ENCODE peak calls at places on chromosomes 16 and 17, in six cellular contexts. I is esophagus squamous epithelium, V is left ventricle myocardium inferior, T is progenitor cell of endocrine pancreas, O is PC-9, R is heart right ventricle. F is an unnamed sample.

GRCh38 chr17:8954339-8954738 is 11.2 kb downstream of the PIK3R5 start:
- DNase-seq in I (peak; percentile 39), V (peak; percentile 64), T (no peak), O (no peak), R (peak; percentile 56), F (no peak)

GRCh38 chr17:68674271-68674925 is 73.2 kb upstream of the FAM20A start:
- DNase-seq in I (no peak), V (no peak), T (no peak), O (no peak), R (no peak), F (no peak)

GRCh38 chr16:56450275-56450889 is 750 bp downstream of the NUDT21 start:
- DNase-seq in I (no peak), V (no peak), T (no peak), O (no peak), R (no peak), F (no peak)

GRCh38 chr16:35533683-35534082 is 2074.3 kb downstream of the TP53TG3F start:
- DNase-seq in I (no peak), V (no peak), T (no peak), O (no peak), R (no peak), F (no peak)

GRCh38 chr17:3036800-3037199 is 26.6 kb downstream of the OR1D5 start:
- DNase-seq in I (no peak), V (no peak), T (no peak), O (no peak), R (no peak), F (no peak)

GRCh38 chr16:80689487-80689886 is 114.9 kb downstream of the CDYL2 start:
- DNase-seq in I (no peak), V (no peak), T (no peak), O (no peak), R (no peak), F (no peak)

GRCh38 chr16:84175351-84176081 is 11.3 kb downstream of the TAF1C start:
- DNase-seq in I (no peak), V (no peak), T (peak; percentile 47), O (peak; percentile 57), R (no peak), F (no peak)

GRCh38 chr17:48215583-48216139 is 108.1 kb downstream of the SNX11 start:
- DNase-seq in I (no peak), V (no peak), T (no peak), O (peak; percentile 52), R (no peak), F (no peak)

GRCh38 chr17:7862692-7863437 is 5.1 kb downstream of the CYB5D1 start:
- DNase-seq in I (no peak), V (peak; percentile 20), T (no peak), O (no peak), R (no peak), F (no peak)

GRCh38 chr16:66273644-66274334 is 92.7 kb upstream of the CDH5 start:
- DNase-seq in I (no peak), V (no peak), T (no peak), O (no peak), R (no peak), F (no peak)

GRCh38 chr17:17575360-17576251 is 15.9 kb downstream of the PEMT start:
- DNase-seq in I (no peak), V (no peak), T (no peak), O (peak; percentile 57), R (no peak), F (no peak)

GRCh38 chr16:86221085-86221484 is 289.2 kb upstream of the FOXF1 start:
- DNase-seq in I (no peak), V (no peak), T (no peak), O (no peak), R (no peak), F (no peak)

GRCh38 chr16:19136549-19137196 is 22.9 kb downstream of the ITPRIPL2 start:
- DNase-seq in I (no peak), V (no peak), T (no peak), O (peak; percentile 56), R (no peak), F (no peak)

GRCh38 chr17:17767497-17768286 is 69.1 kb downstream of the SREBF1 start:
- DNase-seq in I (no peak), V (no peak), T (no peak), O (no peak), R (no peak), F (no peak)

GRCh38 chr16:1823821-1824220 is 2.8 kb downstream of the HAGH start:
- DNase-seq in I (no peak), V (peak; percentile 41), T (no peak), O (no peak), R (no peak), F (peak; percentile 19)

DNA sequence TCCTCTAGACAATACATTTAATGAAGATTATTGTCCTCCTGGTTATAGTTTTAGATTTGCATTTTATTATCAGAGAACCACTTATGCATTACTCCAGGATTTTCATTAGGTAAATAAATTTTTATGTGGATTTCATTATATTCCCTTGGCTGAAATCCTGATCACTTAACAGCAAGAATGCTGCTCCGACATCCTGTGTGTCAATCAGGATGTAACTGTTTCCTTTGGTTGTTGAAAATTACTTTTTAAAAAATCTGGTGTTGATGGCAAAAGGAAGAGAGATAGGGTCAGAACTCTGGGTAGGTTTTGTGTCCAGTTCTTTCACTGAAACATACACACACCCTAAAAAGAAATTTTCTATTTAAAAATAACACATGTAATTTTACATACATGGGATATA is 30.9 kb downstream of the ZNF423 start:
- DNase-seq in I (no peak), V (no peak), T (no peak), O (no peak), R (no peak), F (no peak)
- TF ChIP-seq CTCF in I (no peak), V (no peak), T (no peak), O (no peak), R (no peak), F (no peak)

DNA sequence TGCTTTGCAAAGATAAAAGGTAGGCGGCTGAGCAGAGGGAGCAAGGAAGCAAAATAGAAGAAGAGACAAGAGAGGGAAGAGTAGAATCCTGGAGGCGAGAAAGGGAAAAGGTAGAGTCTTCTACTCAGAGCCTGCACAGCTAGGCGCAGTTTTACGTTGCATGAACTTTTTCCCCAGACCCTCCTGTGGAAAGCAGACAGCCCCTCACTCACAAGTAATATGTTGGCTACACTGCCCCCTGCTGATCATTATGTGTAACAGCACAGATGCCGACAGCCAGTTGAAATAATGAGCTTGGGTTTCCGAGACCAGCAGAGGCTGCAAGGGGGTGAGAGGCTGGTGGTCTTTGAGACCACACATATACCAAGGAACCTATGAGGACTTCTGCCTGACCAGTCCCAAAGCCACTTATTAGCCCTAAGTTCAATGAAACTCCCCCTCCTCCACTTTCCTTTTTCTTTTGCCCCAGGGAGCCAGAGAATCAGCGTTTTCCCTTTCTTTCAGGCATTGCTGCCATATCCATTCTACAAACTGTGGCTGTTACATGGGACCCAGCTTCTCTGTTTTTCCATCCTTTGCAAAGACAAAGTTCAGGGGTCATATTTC is 22.5 kb upstream of the CMTR2 start:
- DNase-seq in I (no peak), V (no peak), T (peak; percentile 30), O (no peak), R (no peak), F (no peak)
- TF ChIP-seq CTCF in I (peak; percentile 59), V (peak; percentile 75), T (peak; percentile 84), O (peak; percentile 82), R (peak; percentile 74), F (peak; percentile 85)

GRCh38 chr17:42832213-42832933 is 824 bp upstream of the PSME3 start:
- DNase-seq in I (no peak), V (no peak), T (no peak), O (no peak), R (no peak), F (no peak)

GRCh38 chr17:42830971-42831370 is 2.2 kb upstream of the PSME3 start:
- DNase-seq in I (no peak), V (no peak), T (no peak), O (no peak), R (no peak), F (no peak)

GRCh38 chr17:42833771-42834422 is 700 bp downstream of the PSME3 start:
- DNase-seq in I (no peak), V (no peak), T (no peak), O (no peak), R (no peak), F (no peak)

GRCh38 chr17:42835732-42836131 is 2.5 kb downstream of the PSME3 start:
- DNase-seq in I (no peak), V (no peak), T (no peak), O (no peak), R (no peak), F (no peak)

DNA sequence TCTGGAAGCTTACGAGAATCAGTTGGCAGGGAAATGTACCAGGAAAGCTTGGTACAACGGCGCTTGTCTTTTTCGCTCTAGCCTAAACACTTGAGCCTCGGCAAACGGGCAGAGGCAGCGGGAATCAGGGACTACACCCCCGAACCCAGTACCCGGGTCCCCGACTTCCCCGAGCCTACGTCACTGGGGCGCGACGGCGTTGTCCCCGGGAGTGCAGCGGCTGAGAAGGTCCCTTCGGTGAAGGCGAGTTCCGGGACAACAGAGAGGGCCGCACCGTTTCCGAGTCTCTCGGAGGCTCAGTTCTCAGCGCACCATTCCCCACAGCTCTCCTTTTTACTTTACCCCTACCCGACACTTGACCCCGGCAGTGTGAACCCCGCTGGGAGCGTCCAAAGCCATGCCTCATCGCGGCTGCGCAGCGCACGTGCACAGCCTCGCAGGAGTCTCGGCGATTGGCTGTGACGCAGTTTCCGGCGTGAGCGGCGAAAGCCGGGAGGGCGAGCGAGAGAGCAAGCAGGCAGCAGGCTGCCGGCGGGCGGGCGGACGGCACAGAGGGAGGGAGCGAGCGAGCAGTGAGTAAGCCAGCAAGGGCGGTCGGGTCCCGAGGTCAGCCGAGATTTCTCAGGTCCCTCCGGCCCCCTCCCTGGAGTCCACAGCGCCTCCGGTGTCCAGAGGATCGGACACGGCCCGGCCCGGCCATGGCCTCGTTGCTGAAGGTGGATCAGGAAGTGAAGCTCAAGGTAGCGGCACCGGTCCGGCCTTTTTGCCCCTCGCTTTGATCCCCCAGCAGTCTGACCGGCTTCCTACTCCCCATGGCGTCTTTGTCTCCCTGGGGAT is at the start of gene PSME3:
- DNase-seq in I (peak; percentile 41), V (peak; percentile 91), T (peak; percentile 77), O (peak; percentile 80), R (peak; percentile 92), F (peak; percentile 48)
- TF ChIP-seq CTCF in I (peak; percentile 22), V (no peak), T (no peak), O (no peak), R (peak; percentile 18), F (no peak)

DNA sequence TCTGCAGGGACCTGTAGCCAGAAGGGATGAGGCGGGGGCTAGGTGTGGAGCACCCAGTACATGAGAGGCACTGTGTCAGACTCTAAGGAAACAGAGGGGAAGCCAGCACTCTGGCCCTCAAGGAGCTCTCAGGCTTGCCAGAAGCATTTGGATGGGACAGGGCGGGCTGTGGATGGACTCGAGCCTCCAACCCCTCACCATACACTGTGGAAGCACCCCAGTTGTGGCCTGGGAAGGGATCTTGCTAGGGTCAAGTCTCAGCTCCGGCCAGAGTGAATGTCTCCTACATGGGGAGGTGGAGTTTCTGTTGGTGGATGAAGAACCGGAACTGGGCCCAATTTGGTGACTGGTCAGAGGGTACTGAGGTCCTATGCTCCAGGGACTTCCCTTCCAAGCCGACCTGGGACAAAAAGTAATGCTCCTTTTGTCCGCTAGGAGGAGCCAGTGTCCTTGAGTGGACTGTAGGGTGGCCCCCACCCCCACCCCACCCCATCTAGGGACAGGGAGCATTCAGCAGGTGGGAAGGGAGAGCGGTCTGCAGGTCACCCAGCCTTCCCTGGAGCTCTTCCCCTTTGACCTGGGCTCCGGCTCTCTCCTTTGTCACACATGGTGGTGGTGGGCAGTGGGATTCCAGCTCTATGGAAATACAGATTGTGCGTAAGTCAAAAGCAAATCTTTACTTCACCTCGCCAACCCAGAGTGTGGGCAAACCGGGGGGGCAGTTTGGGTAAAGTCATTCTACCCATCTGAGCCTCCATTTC is 20.3 kb upstream of the PHB1 start:
- DNase-seq in I (no peak), V (no peak), T (peak; percentile 49), O (peak; percentile 62), R (no peak), F (peak; percentile 2)
- TF ChIP-seq CTCF in I (peak; percentile 42), V (peak; percentile 83), T (peak; percentile 72), O (peak; percentile 94), R (peak; percentile 79), F (peak; percentile 81)

GRCh38 chr17:31131299-31131698 is 36.5 kb downstream of the NF1 start:
- DNase-seq in I (no peak), V (no peak), T (no peak), O (no peak), R (no peak), F (no peak)
- TF ChIP-seq CTCF in I (no peak), V (no peak), T (no peak), O (no peak), R (no peak), F (no peak)

F was measured in retinal pigment epithelial cell.